ENCODE peak calls at places on chromosomes 6 and 20, in six cellular contexts. One of them, this sample, is unnamed.
A peak's percentile ranks its signal among the peaks of the same experiment; 100 is the strongest.

GRCh38 chr6:41780623-41781301 is at the start of gene PRICKLE4:
- DNase-seq in HepG2: no peak
- DNase-seq in GM12878: no peak
- DNase-seq in K562: peak; percentile 84
- DNase-seq in NB4: peak; percentile 33
- DNase-seq in A549: peak; percentile 29
- DNase-seq in this sample: peak; percentile 43

GRCh38 chr6:130434174-130434873 is 68.5 kb downstream of the TMEM200A start:
- DNase-seq in GM12878: no peak
- DNase-seq in A549: no peak
- DNase-seq in K562: no peak
- DNase-seq in NB4: no peak
- DNase-seq in HepG2: no peak
- DNase-seq in this sample: no peak

GRCh38 chr20:16759161-16759523 is 11.0 kb downstream of the OTOR start:
- DNase-seq in K562: no peak
- DNase-seq in NB4: no peak
- DNase-seq in GM12878: no peak
- DNase-seq in HepG2: no peak
- DNase-seq in A549: no peak
- DNase-seq in this sample: no peak

GRCh38 chr6:99330159-99330558 is 19.3 kb downstream of the FAXC start:
- DNase-seq in HepG2: peak; percentile 52
- DNase-seq in NB4: peak; percentile 80
- DNase-seq in GM12878: peak; percentile 71
- DNase-seq in A549: peak; percentile 66
- DNase-seq in K562: peak; percentile 75
- DNase-seq in this sample: peak; percentile 57

GRCh38 chr6:819122-819521 is 126.2 kb upstream of the EXOC2 start:
- DNase-seq in NB4: no peak
- DNase-seq in GM12878: no peak
- DNase-seq in HepG2: peak; percentile 12
- DNase-seq in A549: no peak
- DNase-seq in K562: no peak
- DNase-seq in this sample: no peak

GRCh38 chr6:154942770-154943169 is 52.3 kb upstream of the TIAM2 start:
- DNase-seq in GM12878: no peak
- DNase-seq in A549: no peak
- DNase-seq in K562: no peak
- DNase-seq in NB4: no peak
- DNase-seq in HepG2: no peak
- DNase-seq in this sample: no peak

GRCh38 chr6:116327803-116328527 is 42.8 kb upstream of the DSE start:
- DNase-seq in HepG2: no peak
- DNase-seq in GM12878: no peak
- DNase-seq in A549: no peak
- DNase-seq in NB4: no peak
- DNase-seq in K562: no peak
- DNase-seq in this sample: peak; percentile 79

GRCh38 chr6:157503018-157503747 is 122.2 kb downstream of the ZDHHC14 start:
- DNase-seq in HepG2: no peak
- DNase-seq in A549: no peak
- DNase-seq in K562: no peak
- DNase-seq in GM12878: no peak
- DNase-seq in NB4: peak; percentile 62
- DNase-seq in this sample: no peak

GRCh38 chr20:61430228-61430624 is 178.2 kb downstream of the CDH4 start:
- DNase-seq in A549: no peak
- DNase-seq in HepG2: no peak
- DNase-seq in GM12878: no peak
- DNase-seq in K562: no peak
- DNase-seq in NB4: no peak
- DNase-seq in this sample: no peak

GRCh38 chr6:147744012-147744411 is 235.5 kb downstream of the SAMD5 start:
- DNase-seq in NB4: no peak
- DNase-seq in HepG2: no peak
- DNase-seq in A549: no peak
- DNase-seq in GM12878: no peak
- DNase-seq in K562: no peak
- DNase-seq in this sample: no peak

GRCh38 chr6:129575378-129576118 is 134.4 kb downstream of the ARHGAP18 start:
- DNase-seq in A549: peak; percentile 43
- DNase-seq in NB4: peak; percentile 71
- DNase-seq in GM12878: no peak
- DNase-seq in K562: no peak
- DNase-seq in HepG2: peak; percentile 42
- DNase-seq in this sample: peak; percentile 72

GRCh38 chr6:20707166-20707485 is 172.9 kb downstream of the CDKAL1 start:
- DNase-seq in A549: peak; percentile 18
- DNase-seq in NB4: no peak
- DNase-seq in K562: no peak
- DNase-seq in HepG2: peak; percentile 52
- DNase-seq in GM12878: no peak
- DNase-seq in this sample: no peak

GRCh38 chr6:129785081-129785755 is 75.2 kb upstream of the ARHGAP18 start:
- DNase-seq in NB4: no peak
- DNase-seq in K562: no peak
- DNase-seq in A549: no peak
- DNase-seq in GM12878: no peak
- DNase-seq in HepG2: no peak
- DNase-seq in this sample: no peak

DNA sequence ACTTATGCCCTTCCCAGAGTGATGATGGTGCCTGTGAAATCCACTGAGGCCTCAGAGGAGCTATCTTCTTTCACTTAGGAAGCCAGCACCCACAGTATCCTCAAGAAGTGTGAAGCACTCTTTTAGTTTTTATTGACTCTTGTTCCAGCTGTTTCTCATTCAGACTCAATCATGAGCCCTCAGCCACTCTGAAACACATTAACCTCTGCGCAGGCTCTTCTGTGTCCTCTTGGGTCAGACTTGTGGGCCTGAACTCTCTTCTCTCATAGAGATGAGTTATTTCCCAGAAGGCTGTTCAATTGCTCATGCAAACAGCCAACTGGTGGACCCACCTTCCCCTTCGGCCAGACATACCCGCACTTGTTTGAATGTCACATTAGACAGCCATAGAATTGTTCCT is 27.8 kb upstream of the PREP start:
- DNase-seq in NB4: no peak
- DNase-seq in HepG2: no peak
- DNase-seq in A549: no peak
- DNase-seq in GM12878: no peak
- DNase-seq in K562: no peak
- DNase-seq in this sample: no peak
- TF ChIP-seq MYC in NB4: no peak
- TF ChIP-seq MYC in HepG2: no peak
- TF ChIP-seq MYC in A549: no peak
- TF ChIP-seq MYC in GM12878: no peak
- TF ChIP-seq MYC in K562: no peak
- TF ChIP-seq MYC in this sample: no peak

DNA sequence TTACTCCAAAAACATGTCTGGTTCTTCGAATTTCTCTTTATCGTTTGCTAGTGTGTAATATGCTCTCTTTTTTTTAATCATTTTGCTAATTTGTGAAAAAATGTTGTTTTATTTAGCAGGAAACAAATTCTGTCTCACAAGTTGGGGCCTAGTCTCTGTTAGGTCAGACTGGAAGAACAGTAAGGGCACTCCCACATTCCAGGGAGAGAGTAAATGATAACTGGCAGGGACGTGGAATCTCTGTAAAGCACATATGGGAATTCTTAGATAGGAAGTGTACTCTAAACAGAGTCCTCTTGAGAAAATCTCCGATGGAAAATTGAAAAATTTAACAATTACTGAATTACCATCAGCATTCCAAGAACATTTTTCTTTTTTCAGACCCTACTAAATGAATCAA is 16.4 kb upstream of the CCDC28A start:
- DNase-seq in K562: no peak
- DNase-seq in HepG2: no peak
- DNase-seq in A549: no peak
- DNase-seq in NB4: no peak
- DNase-seq in GM12878: no peak
- DNase-seq in this sample: no peak
- TF ChIP-seq MYC in K562: no peak
- TF ChIP-seq MYC in HepG2: no peak
- TF ChIP-seq MYC in A549: no peak
- TF ChIP-seq MYC in NB4: no peak
- TF ChIP-seq MYC in GM12878: no peak
- TF ChIP-seq MYC in this sample: no peak

GRCh38 chr6:167742719-167743303 is 83.9 kb upstream of the AFDN start:
- DNase-seq in HepG2: peak; percentile 97
- DNase-seq in K562: no peak
- DNase-seq in A549: peak; percentile 12
- DNase-seq in GM12878: no peak
- DNase-seq in NB4: no peak
- DNase-seq in this sample: no peak
- TF ChIP-seq MYC in HepG2: no peak
- TF ChIP-seq MYC in K562: no peak
- TF ChIP-seq MYC in A549: no peak
- TF ChIP-seq MYC in GM12878: no peak
- TF ChIP-seq MYC in NB4: no peak
- TF ChIP-seq MYC in this sample: no peak

GRCh38 chr20:58899518-58899917 is 47.0 kb downstream of the GNAS start:
- DNase-seq in GM12878: no peak
- DNase-seq in HepG2: no peak
- DNase-seq in NB4: no peak
- DNase-seq in A549: no peak
- DNase-seq in K562: no peak
- DNase-seq in this sample: no peak

GRCh38 chr20:58896820-58897219 is 44.3 kb downstream of the GNAS start:
- DNase-seq in A549: no peak
- DNase-seq in HepG2: no peak
- DNase-seq in GM12878: no peak
- DNase-seq in K562: no peak
- DNase-seq in NB4: no peak
- DNase-seq in this sample: no peak

GRCh38 chr20:58895796-58896180 is 43.3 kb downstream of the GNAS start:
- DNase-seq in HepG2: no peak
- DNase-seq in A549: no peak
- DNase-seq in K562: no peak
- DNase-seq in GM12878: no peak
- DNase-seq in NB4: no peak
- DNase-seq in this sample: no peak

GRCh38 chr20:58898629-58899028 is 46.1 kb downstream of the GNAS start:
- DNase-seq in NB4: no peak
- DNase-seq in A549: no peak
- DNase-seq in GM12878: no peak
- DNase-seq in HepG2: no peak
- DNase-seq in K562: no peak
- DNase-seq in this sample: no peak

DNA sequence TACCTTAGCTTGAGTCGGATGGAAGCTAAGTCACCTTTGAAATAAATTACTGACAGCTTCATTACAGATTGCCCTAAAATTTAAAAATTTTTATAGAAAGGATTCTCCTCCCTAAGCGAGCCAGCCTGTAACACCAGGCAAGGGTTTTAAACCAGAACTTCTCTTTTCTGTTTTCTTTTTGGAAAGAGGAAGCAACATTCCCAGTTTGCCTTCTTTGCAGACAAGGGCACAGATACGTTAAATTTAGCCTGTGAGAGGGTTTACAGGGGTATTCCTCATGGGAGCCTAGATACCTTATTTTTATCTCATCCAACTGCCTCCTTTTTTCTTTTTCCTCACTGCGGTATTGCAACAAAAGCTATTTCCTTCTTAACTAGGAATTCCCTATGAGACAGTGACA is 45.0 kb downstream of the GNAS start:
- DNase-seq in A549: no peak
- DNase-seq in GM12878: no peak
- DNase-seq in K562: no peak
- DNase-seq in NB4: no peak
- DNase-seq in HepG2: no peak
- DNase-seq in this sample: no peak
- TF ChIP-seq MYC in A549: no peak
- TF ChIP-seq MYC in GM12878: no peak
- TF ChIP-seq MYC in K562: no peak
- TF ChIP-seq MYC in NB4: no peak
- TF ChIP-seq MYC in HepG2: no peak
- TF ChIP-seq MYC in this sample: no peak

DNA sequence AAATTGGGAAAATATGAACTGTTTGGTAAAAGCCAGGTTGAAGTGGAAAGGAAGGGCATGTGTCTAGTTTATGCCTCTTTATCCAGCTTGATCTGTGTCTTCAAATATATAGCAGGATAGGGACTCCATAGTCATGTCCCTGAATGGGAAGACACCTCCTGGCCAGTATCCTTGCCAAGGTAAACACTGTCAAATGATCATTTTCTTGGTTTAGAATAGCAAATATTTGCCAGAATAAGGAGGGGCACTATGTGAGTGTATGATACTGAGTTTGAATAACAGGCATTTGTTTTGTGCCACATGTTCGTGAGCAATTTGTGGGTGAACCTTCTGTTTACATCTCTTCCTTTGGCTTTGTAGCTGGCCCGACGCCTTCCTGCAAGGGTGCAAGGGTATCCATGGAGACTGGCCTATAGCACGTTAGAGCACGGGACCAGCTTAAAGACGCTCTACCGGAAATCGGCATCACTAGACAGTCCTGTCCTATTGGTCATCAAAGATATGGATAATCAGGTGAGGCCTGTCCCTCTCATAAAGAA is 34.2 kb upstream of the HINT3 start:
- DNase-seq in K562: no peak
- DNase-seq in A549: peak; percentile 64
- DNase-seq in NB4: no peak
- DNase-seq in GM12878: no peak
- DNase-seq in HepG2: no peak
- DNase-seq in this sample: no peak
- TF ChIP-seq MYC in K562: no peak
- TF ChIP-seq MYC in A549: no peak
- TF ChIP-seq MYC in NB4: no peak
- TF ChIP-seq MYC in GM12878: no peak
- TF ChIP-seq MYC in HepG2: no peak
- TF ChIP-seq MYC in this sample: no peak

GRCh38 chr20:11315506-11315905 is 602.2 kb upstream of the BTBD3 start:
- DNase-seq in NB4: no peak
- DNase-seq in K562: no peak
- DNase-seq in GM12878: no peak
- DNase-seq in HepG2: no peak
- DNase-seq in A549: no peak
- DNase-seq in this sample: no peak

GRCh38 chr20:11323821-11324220 is 593.9 kb upstream of the BTBD3 start:
- DNase-seq in K562: no peak
- DNase-seq in NB4: no peak
- DNase-seq in HepG2: no peak
- DNase-seq in GM12878: no peak
- DNase-seq in A549: no peak
- DNase-seq in this sample: no peak

GRCh38 chr20:11316244-11316643 is 601.4 kb upstream of the BTBD3 start:
- DNase-seq in A549: no peak
- DNase-seq in K562: no peak
- DNase-seq in NB4: no peak
- DNase-seq in HepG2: no peak
- DNase-seq in GM12878: no peak
- DNase-seq in this sample: no peak

GRCh38 chr20:11324990-11325389 is 592.7 kb upstream of the BTBD3 start:
- DNase-seq in NB4: no peak
- DNase-seq in GM12878: no peak
- DNase-seq in K562: no peak
- DNase-seq in HepG2: no peak
- DNase-seq in A549: no peak
- DNase-seq in this sample: no peak

GRCh38 chr20:11320033-11320432 is 597.7 kb upstream of the BTBD3 start:
- DNase-seq in HepG2: no peak
- DNase-seq in K562: no peak
- DNase-seq in A549: no peak
- DNase-seq in GM12878: no peak
- DNase-seq in NB4: no peak
- DNase-seq in this sample: no peak
- TF ChIP-seq MYC in HepG2: no peak
- TF ChIP-seq MYC in K562: no peak
- TF ChIP-seq MYC in A549: no peak
- TF ChIP-seq MYC in GM12878: no peak
- TF ChIP-seq MYC in NB4: no peak
- TF ChIP-seq MYC in this sample: no peak

This sample was measured in endothelial cell of umbilical vein.